ENCODE peak calls at places on chromosomes 5 and 9, in nine cellular contexts. One of them, this sample, is unnamed.

GRCh38 chr5:52624291-52624690 is 163.4 kb upstream of the ITGA1 start:
- DNase-seq in upper lobe of left lung: no peak
- DNase-seq in H7: no peak
- DNase-seq in HT1080: no peak
- DNase-seq in AG08396: no peak
- DNase-seq in GM12865: no peak
- DNase-seq in kidney: no peak
- DNase-seq in RPMI8226: no peak
- DNase-seq in AG09309: no peak
- DNase-seq in this sample: no peak

GRCh38 chr5:120532835-120533234 is 68.7 kb downstream of the PRR16 start:
- DNase-seq in AG08396: no peak
- DNase-seq in H7: peak
- DNase-seq in upper lobe of left lung: no peak
- DNase-seq in RPMI8226: no peak
- DNase-seq in kidney: no peak
- DNase-seq in AG09309: no peak
- DNase-seq in GM12865: no peak
- DNase-seq in HT1080: no peak
- DNase-seq in this sample: no peak

GRCh38 chr9:78301466-78301865 is 4.5 kb downstream of the PSAT1 start:
- DNase-seq in kidney: no peak
- DNase-seq in AG08396: no peak
- DNase-seq in HT1080: no peak
- DNase-seq in upper lobe of left lung: no peak
- DNase-seq in GM12865: no peak
- DNase-seq in H7: no peak
- DNase-seq in RPMI8226: no peak
- DNase-seq in AG09309: no peak
- DNase-seq in this sample: no peak

GRCh38 chr5:139788294-139788875 is 7.2 kb upstream of the PSD2 start:
- DNase-seq in GM12865: no peak
- DNase-seq in AG09309: no peak
- DNase-seq in H7: peak
- DNase-seq in HT1080: no peak
- DNase-seq in kidney: no peak
- DNase-seq in upper lobe of left lung: no peak
- DNase-seq in AG08396: peak
- DNase-seq in RPMI8226: no peak
- DNase-seq in this sample: no peak

GRCh38 chr9:102185371-102185770 is 446.9 kb upstream of the GRIN3A start:
- DNase-seq in GM12865: no peak
- DNase-seq in AG08396: no peak
- DNase-seq in kidney: no peak
- DNase-seq in H7: no peak
- DNase-seq in RPMI8226: no peak
- DNase-seq in HT1080: no peak
- DNase-seq in AG09309: no peak
- DNase-seq in upper lobe of left lung: no peak
- DNase-seq in this sample: no peak

GRCh38 chr5:68898961-68899471 is 194.8 kb upstream of the SLC30A5 start:
- DNase-seq in GM12865: no peak
- DNase-seq in HT1080: peak
- DNase-seq in RPMI8226: peak
- DNase-seq in H7: no peak
- DNase-seq in AG09309: peak
- DNase-seq in upper lobe of left lung: no peak
- DNase-seq in AG08396: no peak
- DNase-seq in kidney: no peak
- DNase-seq in this sample: no peak

GRCh38 chr5:18010053-18010452 is 375.8 kb downstream of the TAF11L14 start:
- DNase-seq in upper lobe of left lung: no peak
- DNase-seq in HT1080: no peak
- DNase-seq in kidney: no peak
- DNase-seq in AG08396: no peak
- DNase-seq in GM12865: no peak
- DNase-seq in RPMI8226: no peak
- DNase-seq in H7: peak
- DNase-seq in AG09309: no peak
- DNase-seq in this sample: no peak

GRCh38 chr5:9240431-9240830 is 305.4 kb downstream of the SEMA5A start:
- DNase-seq in GM12865: no peak
- DNase-seq in HT1080: no peak
- DNase-seq in RPMI8226: no peak
- DNase-seq in AG09309: no peak
- DNase-seq in H7: no peak
- DNase-seq in kidney: no peak
- DNase-seq in upper lobe of left lung: no peak
- DNase-seq in AG08396: no peak
- DNase-seq in this sample: no peak

GRCh38 chr5:33490071-33490665 is 49.4 kb downstream of the TARS1 start:
- DNase-seq in AG08396: no peak
- DNase-seq in H7: no peak
- DNase-seq in upper lobe of left lung: no peak
- DNase-seq in kidney: no peak
- DNase-seq in GM12865: no peak
- DNase-seq in HT1080: no peak
- DNase-seq in AG09309: no peak
- DNase-seq in RPMI8226: no peak
- DNase-seq in this sample: no peak

GRCh38 chr9:131310833-131311554 is 21.5 kb downstream of the PLPP7 start:
- DNase-seq in AG08396: no peak
- DNase-seq in upper lobe of left lung: peak
- DNase-seq in H7: peak
- DNase-seq in RPMI8226: peak
- DNase-seq in AG09309: no peak
- DNase-seq in HT1080: no peak
- DNase-seq in GM12865: peak
- DNase-seq in kidney: no peak
- DNase-seq in this sample: no peak

GRCh38 chr5:33800221-33800950 is 91.4 kb downstream of the ADAMTS12 start:
- DNase-seq in RPMI8226: no peak
- DNase-seq in kidney: no peak
- DNase-seq in GM12865: no peak
- DNase-seq in H7: no peak
- DNase-seq in HT1080: no peak
- DNase-seq in upper lobe of left lung: no peak
- DNase-seq in AG08396: no peak
- DNase-seq in AG09309: no peak
- DNase-seq in this sample: no peak

GRCh38 chr9:88998911-88999310 is 7.6 kb downstream of the S1PR3 start:
- DNase-seq in AG08396: peak
- DNase-seq in GM12865: no peak
- DNase-seq in H7: no peak
- DNase-seq in RPMI8226: no peak
- DNase-seq in HT1080: no peak
- DNase-seq in kidney: peak
- DNase-seq in upper lobe of left lung: no peak
- DNase-seq in AG09309: no peak
- DNase-seq in this sample: no peak

GRCh38 chr5:159403906-159404641 is 73.8 kb upstream of the IL12B start:
- DNase-seq in HT1080: peak
- DNase-seq in upper lobe of left lung: no peak
- DNase-seq in AG08396: no peak
- DNase-seq in H7: no peak
- DNase-seq in RPMI8226: no peak
- DNase-seq in AG09309: no peak
- DNase-seq in GM12865: no peak
- DNase-seq in kidney: no peak
- DNase-seq in this sample: no peak

GRCh38 chr5:114055318-114055788 is 306.5 kb upstream of the KCNN2 start:
- DNase-seq in HT1080: peak
- DNase-seq in kidney: peak
- DNase-seq in H7: peak
- DNase-seq in AG09309: no peak
- DNase-seq in upper lobe of left lung: peak
- DNase-seq in AG08396: peak
- DNase-seq in RPMI8226: no peak
- DNase-seq in GM12865: no peak
- DNase-seq in this sample: peak

GRCh38 chr9:133855802-133856592 is 117.8 kb upstream of the SARDH start:
- DNase-seq in H7: no peak
- DNase-seq in GM12865: no peak
- DNase-seq in HT1080: no peak
- DNase-seq in upper lobe of left lung: peak
- DNase-seq in RPMI8226: no peak
- DNase-seq in AG09309: peak
- DNase-seq in kidney: peak
- DNase-seq in AG08396: peak
- DNase-seq in this sample: no peak

GRCh38 chr5:167284491-167284890 is 1007.0 kb upstream of the WWC1 start:
- DNase-seq in AG08396: peak
- DNase-seq in upper lobe of left lung: no peak
- DNase-seq in RPMI8226: peak
- DNase-seq in AG09309: peak
- DNase-seq in kidney: no peak
- DNase-seq in H7: no peak
- DNase-seq in GM12865: no peak
- DNase-seq in HT1080: peak
- DNase-seq in this sample: peak

GRCh38 chr5:38776494-38776893 is 69.3 kb upstream of the OSMR start:
- DNase-seq in RPMI8226: no peak
- DNase-seq in kidney: no peak
- DNase-seq in AG08396: no peak
- DNase-seq in upper lobe of left lung: no peak
- DNase-seq in H7: no peak
- DNase-seq in GM12865: no peak
- DNase-seq in AG09309: no peak
- DNase-seq in HT1080: no peak
- DNase-seq in this sample: no peak

GRCh38 chr5:139410886-139411835 is 7.3 kb upstream of the SPATA24 start:
- DNase-seq in GM12865: no peak
- DNase-seq in AG08396: no peak
- DNase-seq in H7: no peak
- DNase-seq in AG09309: no peak
- DNase-seq in kidney: no peak
- DNase-seq in HT1080: no peak
- DNase-seq in RPMI8226: no peak
- DNase-seq in upper lobe of left lung: no peak
- DNase-seq in this sample: no peak

GRCh38 chr5:138666226-138666742 is 86.9 kb upstream of the CTNNA1 start:
- DNase-seq in AG09309: no peak
- DNase-seq in H7: no peak
- DNase-seq in HT1080: no peak
- DNase-seq in GM12865: no peak
- DNase-seq in RPMI8226: no peak
- DNase-seq in upper lobe of left lung: no peak
- DNase-seq in AG08396: no peak
- DNase-seq in kidney: peak
- DNase-seq in this sample: no peak

GRCh38 chr5:149153751-149154610 is 12.7 kb downstream of the ABLIM3 start:
- DNase-seq in GM12865: no peak
- DNase-seq in H7: no peak
- DNase-seq in AG08396: peak
- DNase-seq in RPMI8226: no peak
- DNase-seq in HT1080: no peak
- DNase-seq in upper lobe of left lung: peak
- DNase-seq in AG09309: no peak
- DNase-seq in kidney: no peak
- DNase-seq in this sample: no peak

GRCh38 chr5:57442080-57442839 is 40.4 kb downstream of the ACTBL2 start:
- DNase-seq in AG09309: peak
- DNase-seq in GM12865: peak
- DNase-seq in upper lobe of left lung: no peak
- DNase-seq in AG08396: peak
- DNase-seq in H7: no peak
- DNase-seq in HT1080: peak
- DNase-seq in RPMI8226: peak
- DNase-seq in kidney: no peak
- DNase-seq in this sample: peak

GRCh38 chr5:135739383-135739961 is 95.0 kb upstream of the SLC25A48 start:
- DNase-seq in kidney: no peak
- DNase-seq in H7: no peak
- DNase-seq in upper lobe of left lung: no peak
- DNase-seq in GM12865: no peak
- DNase-seq in AG08396: no peak
- DNase-seq in HT1080: no peak
- DNase-seq in AG09309: no peak
- DNase-seq in RPMI8226: peak
- DNase-seq in this sample: no peak

GRCh38 chr9:94148419-94148818 is 64.2 kb downstream of the PTPDC1 start:
- DNase-seq in GM12865: no peak
- DNase-seq in H7: no peak
- DNase-seq in AG08396: no peak
- DNase-seq in upper lobe of left lung: no peak
- DNase-seq in RPMI8226: no peak
- DNase-seq in kidney: no peak
- DNase-seq in HT1080: no peak
- DNase-seq in AG09309: no peak
- DNase-seq in this sample: no peak

GRCh38 chr5:135826221-135826525 is 8.3 kb upstream of the SLC25A48 start:
- DNase-seq in H7: no peak
- DNase-seq in GM12865: no peak
- DNase-seq in upper lobe of left lung: no peak
- DNase-seq in kidney: no peak
- DNase-seq in HT1080: no peak
- DNase-seq in AG09309: no peak
- DNase-seq in AG08396: no peak
- DNase-seq in RPMI8226: no peak
- DNase-seq in this sample: no peak

GRCh38 chr5:154653418-154653763 is 101.8 kb upstream of the LARP1 start:
- DNase-seq in H7: no peak
- DNase-seq in kidney: no peak
- DNase-seq in RPMI8226: no peak
- DNase-seq in GM12865: no peak
- DNase-seq in AG08396: no peak
- DNase-seq in upper lobe of left lung: no peak
- DNase-seq in AG09309: no peak
- DNase-seq in HT1080: no peak
- DNase-seq in this sample: no peak

GRCh38 chr5:154526231-154527226 is 48.5 kb upstream of the HAND1 start:
- DNase-seq in GM12865: no peak
- DNase-seq in RPMI8226: no peak
- DNase-seq in HT1080: no peak
- DNase-seq in H7: no peak
- DNase-seq in AG08396: no peak
- DNase-seq in AG09309: no peak
- DNase-seq in kidney: no peak
- DNase-seq in upper lobe of left lung: no peak
- DNase-seq in this sample: no peak